ENCODE peak calls at places on chromosome 11, in eight cellular contexts. L is upper lobe of right lung, X is heart left ventricle, Q is cardiac muscle cell, D is uterus, Y is neuronal stem cell, K is A549, E is NT2/D1. A is an unnamed sample. For H3K4me1, the result is how much of the 10 kb centered on the place peaks cover.

GRCh38 chr11:111447931-111448330 is 64.3 kb downstream of the BTG4 start:
- DNase-seq in D (no peak), X (no peak), E (no peak), Q (no peak), L (no peak), Y (no peak), K (no peak), A (no peak)

GRCh38 chr11:7593476-7593875 is 79.7 kb downstream of the PPFIBP2 start:
- DNase-seq in X (no peak), E (no peak), Q (no peak), L (no peak), K (no peak), Y (no peak), D (no peak), A (no peak)

GRCh38 chr11:123546515-123546914 is 107.9 kb downstream of the SCN3B start:
- DNase-seq in E (no peak), K (peak), Q (no peak), D (no peak), L (no peak), Y (no peak), X (no peak), A (no peak)

GRCh38 chr11:31783264-31783663 is 27.9 kb downstream of the PAX6 start:
- DNase-seq in Y (no peak), D (no peak), E (no peak), X (no peak), Q (no peak), L (no peak), K (no peak), A (no peak)

GRCh38 chr11:83510530-83511449 is 224.6 kb upstream of the CCDC90B start:
- DNase-seq in L (no peak), K (no peak), D (no peak), E (no peak), Y (no peak), X (no peak), Q (no peak), A (no peak)

GRCh38 chr11:46332568-46333128 is 14.6 kb upstream of the DGKZ start:
- DNase-seq in E (no peak), X (no peak), Y (no peak), D (no peak), L (no peak), Q (peak), K (no peak), A (no peak)

GRCh38 chr11:132056689-132057088 is 686.3 kb downstream of the NTM start:
- DNase-seq in X (no peak), E (no peak), D (no peak), L (no peak), Q (no peak), Y (no peak), K (no peak), A (peak)

GRCh38 chr11:204587-205109 is 2.6 kb downstream of the BET1L start:
- DNase-seq in D (peak), E (no peak), Y (no peak), X (no peak), L (peak), Q (no peak), K (no peak), A (no peak)

GRCh38 chr11:128889657-128890213 is 1.4 kb upstream of the KCNJ5 start:
- DNase-seq in K (no peak), D (no peak), X (no peak), Q (no peak), L (no peak), Y (no peak), E (no peak), A (no peak)

GRCh38 chr11:111019931-111020381 is 225.6 kb upstream of the POU2AF2 start:
- DNase-seq in D (no peak), Q (no peak), K (no peak), E (no peak), L (no peak), X (no peak), Y (no peak), A (no peak)

GRCh38 chr11:110859240-110859835 is 147.1 kb upstream of the ARHGAP20 start:
- DNase-seq in Y (no peak), L (no peak), E (no peak), D (no peak), X (no peak), K (no peak), Q (no peak), A (no peak)

GRCh38 chr11:17876827-17877226 is 136.0 kb downstream of the SERGEF start:
- DNase-seq in Q (peak), Y (no peak), K (no peak), X (no peak), D (no peak), E (no peak), L (no peak), A (no peak)

GRCh38 chr11:118436639-118437045 is 350 bp downstream of the KMT2A start:
- DNase-seq in D (no peak), Q (peak), L (peak), E (no peak), Y (peak), K (no peak), X (peak), A (peak)

GRCh38 chr11:118792642-118793124 is 1.7 kb upstream of the DDX6 start:
- DNase-seq in L (no peak), E (peak), X (peak), Q (peak), Y (peak), D (peak), K (peak), A (peak)

GRCh38 chr11:124961972-124962609 is 8.1 kb downstream of the CCDC15 start:
- DNase-seq in Y (peak), X (no peak), D (no peak), K (peak), L (no peak), E (peak), Q (peak), A (peak)

GRCh38 chr11:74710291-74710938 is 20.8 kb downstream of the CHRDL2 start:
- DNase-seq in K (no peak), Y (no peak), Q (peak), E (no peak), X (no peak), L (no peak), D (no peak), A (no peak)

GRCh38 chr11:73267921-73268540 is 4.1 kb upstream of the P2RY6 start:
- DNase-seq in E (no peak), L (no peak), Q (no peak), X (no peak), Y (no peak), K (no peak), D (no peak), A (no peak)

GRCh38 chr11:132911186-132911585 is 621.1 kb downstream of the OPCML start:
- DNase-seq in Q (peak), X (no peak), L (no peak), Y (no peak), E (no peak), K (peak), D (no peak), A (no peak)

DNA sequence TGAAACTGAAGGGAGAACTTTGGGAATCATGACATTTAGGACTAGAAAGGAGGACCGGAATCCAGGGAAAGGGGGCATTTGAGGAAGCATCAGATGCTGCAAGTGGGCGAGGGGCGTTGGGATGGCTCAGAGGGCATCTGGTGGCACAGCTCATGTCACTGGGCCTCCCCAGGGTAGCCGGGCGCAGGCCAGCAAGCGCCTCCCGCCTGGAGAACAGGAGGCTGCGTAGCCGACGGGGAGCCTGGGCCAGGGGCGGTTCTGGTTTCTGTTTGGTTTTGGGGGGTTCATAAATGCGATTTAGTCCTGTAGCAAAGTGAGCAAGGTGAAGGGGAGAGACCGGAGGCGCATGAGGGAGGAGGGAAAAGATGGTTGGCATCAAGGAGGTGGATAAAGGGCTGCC is 443 bp upstream of the ST14 start:
- DNase-seq in Q (no peak), D (no peak), L (no peak), E (no peak), Y (no peak), X (peak), K (no peak), A (no peak)
- H3K4me1 ChIP-seq in Q (under half), D (under half), L (under half), E (under half), Y (under half), X (under half), K (under half), A (under half)

GRCh38 chr11:72136677-72137255 is 1.2 kb downstream of the FOLR3 start:
- DNase-seq in E (no peak), X (no peak), Q (no peak), K (no peak), Y (no peak), D (no peak), L (no peak), A (no peak)
- H3K4me1 ChIP-seq in E (under half), X (under half), Q (under half), K (under half), Y (under half), D (under half), L (under half), A (under half)

DNA sequence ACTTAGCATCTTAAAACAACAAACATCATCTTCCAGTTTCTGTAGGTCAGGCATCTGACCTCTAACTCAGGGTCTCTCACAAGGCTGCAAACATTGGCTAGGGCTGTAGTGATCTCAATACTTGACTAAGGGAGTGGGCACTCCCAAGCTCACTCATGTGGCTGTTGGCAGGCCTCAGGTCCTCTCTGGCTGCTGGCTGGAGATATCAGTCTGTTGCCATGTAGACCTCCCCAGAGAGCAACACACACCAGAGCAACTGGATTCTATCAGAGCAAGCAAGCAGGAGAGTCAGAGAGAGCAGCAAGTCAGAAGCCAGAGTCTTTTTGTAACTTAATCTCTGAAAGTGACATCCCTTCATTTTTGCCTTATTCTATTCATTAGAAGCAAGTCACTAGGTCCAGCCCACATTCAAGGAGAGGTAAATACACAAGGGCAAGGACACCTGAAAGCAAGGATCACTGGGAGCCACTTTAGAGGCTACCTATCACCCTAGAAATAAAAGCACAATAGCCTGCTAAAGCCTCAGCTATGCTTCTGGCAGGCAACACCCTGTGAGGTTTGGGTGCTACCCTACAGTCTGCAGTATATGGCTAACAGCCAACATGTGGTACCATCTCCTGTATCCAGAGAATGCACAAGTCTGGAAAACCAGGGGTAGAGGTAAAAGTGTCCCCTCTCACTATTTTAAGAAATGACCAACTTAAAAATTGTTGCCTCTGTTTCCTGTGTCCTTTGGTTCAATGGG is 33.5 kb upstream of the CD44 start:
- DNase-seq in X (peak), L (no peak), D (no peak), Q (peak), K (no peak), E (no peak), Y (no peak), A (no peak)
- H3K4me1 ChIP-seq in X (under half), L (under half), D (under half), Q (under half), K (under half), E (under half), Y (under half), A (under half)

GRCh38 chr11:114089748-114090147 is 30.2 kb downstream of the ZBTB16 start:
- DNase-seq in Y (no peak), K (no peak), D (no peak), X (no peak), Q (no peak), E (no peak), L (no peak), A (no peak)

GRCh38 chr11:114086394-114086793 is 26.9 kb downstream of the ZBTB16 start:
- DNase-seq in D (no peak), X (no peak), Y (no peak), K (no peak), E (no peak), Q (no peak), L (no peak), A (no peak)

GRCh38 chr11:114088836-114089235 is 29.3 kb downstream of the ZBTB16 start:
- DNase-seq in K (no peak), D (peak), E (no peak), L (no peak), Y (no peak), Q (no peak), X (no peak), A (no peak)

GRCh38 chr11:114087028-114087427 is 27.5 kb downstream of the ZBTB16 start:
- DNase-seq in X (no peak), D (no peak), L (no peak), E (no peak), Y (no peak), Q (no peak), K (no peak), A (no peak)

DNA sequence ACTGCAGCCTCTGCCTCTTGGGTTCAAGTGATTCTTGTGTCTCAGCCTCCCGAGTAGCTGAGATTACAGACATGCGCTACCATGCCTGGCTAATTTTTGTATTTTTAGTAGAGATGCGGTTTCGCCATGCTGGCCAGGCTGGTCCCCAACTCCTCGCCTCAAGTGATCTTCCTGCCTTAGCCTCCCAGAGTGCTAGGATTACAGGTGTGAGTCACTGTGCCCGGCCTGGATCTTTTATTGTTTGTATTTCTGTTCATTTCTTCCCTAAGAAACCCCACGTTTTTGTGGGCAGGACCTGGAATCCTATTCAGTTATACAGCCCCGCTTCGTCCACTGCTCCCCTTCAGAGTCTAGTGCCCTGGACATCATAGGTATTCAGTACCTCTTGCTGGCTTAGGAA is 28.7 kb downstream of the ZBTB16 start:
- DNase-seq in D (no peak), K (no peak), L (no peak), Y (no peak), X (no peak), E (no peak), Q (no peak), A (no peak)
- H3K4me1 ChIP-seq in D (under half), K (under half), L (half or more), Y (under half), X (half or more), E (under half), Q (under half), A (under half)

DNA sequence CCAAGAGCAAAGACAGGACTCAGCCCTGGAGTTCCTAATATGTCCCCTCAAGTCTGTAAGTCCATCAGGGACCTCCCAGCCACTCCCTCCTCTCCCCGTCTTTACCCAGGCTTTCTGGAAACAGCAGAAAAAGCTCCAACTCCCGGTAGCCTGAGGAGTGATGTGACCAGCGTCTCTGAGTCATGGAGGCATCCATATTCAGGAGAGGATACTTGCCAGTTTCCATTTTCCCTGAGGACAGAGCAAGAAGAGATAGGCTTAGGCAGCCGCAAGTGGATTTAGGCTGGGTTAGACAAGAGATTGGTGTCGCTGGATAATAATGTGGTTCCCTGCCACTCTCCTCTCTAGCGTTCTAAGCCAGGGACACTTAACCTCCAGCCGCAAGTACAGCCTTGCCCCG is 206.6 kb downstream of the GRIK4 start:
- DNase-seq in Q (no peak), K (no peak), Y (no peak), X (no peak), D (no peak), L (no peak), E (no peak), A (no peak)
- H3K4me1 ChIP-seq in Q (under half), K (under half), Y (under half), X (under half), D (under half), L (under half), E (under half), A (under half)

GRCh38 chr11:19711911-19712280 is 741 bp upstream of the NAV2 start:
- DNase-seq in Y (no peak), E (peak), L (no peak), D (no peak), Q (no peak), X (no peak), K (no peak), A (peak)
- H3K4me1 ChIP-seq in Y (under half), E (under half), L (under half), D (under half), Q (under half), X (under half), K (under half), A (under half)

GRCh38 chr11:76214968-76215548 is 8.8 kb upstream of the WNT11 start:
- DNase-seq in L (no peak), D (no peak), Y (no peak), X (no peak), E (no peak), K (no peak), Q (no peak), A (peak)

GRCh38 chr11:76218449-76219206 is 12.3 kb upstream of the WNT11 start:
- DNase-seq in L (no peak), Q (no peak), X (no peak), D (no peak), E (no peak), K (no peak), Y (no peak), A (no peak)

GRCh38 chr11:76215946-76216345 is 9.6 kb upstream of the WNT11 start:
- DNase-seq in X (no peak), E (no peak), Y (no peak), D (no peak), Q (no peak), L (no peak), K (no peak), A (no peak)

GRCh38 chr11:76217653-76218160 is 11.4 kb upstream of the WNT11 start:
- DNase-seq in D (no peak), Q (no peak), L (no peak), E (no peak), K (no peak), X (no peak), Y (no peak), A (no peak)

GRCh38 chr11:76216536-76217326 is 10.4 kb upstream of the WNT11 start:
- DNase-seq in L (no peak), Q (peak), E (no peak), X (no peak), D (no peak), Y (no peak), K (no peak), A (no peak)
- H3K4me1 ChIP-seq in L (under half), Q (under half), E (under half), X (under half), D (under half), Y (under half), K (under half), A (under half)

GRCh38 chr11:64268687-64269379 is 15.6 kb downstream of the BAD start:
- DNase-seq in Q (no peak), K (peak), Y (no peak), E (no peak), L (peak), D (peak), X (peak), A (peak)
- H3K4me1 ChIP-seq in Q (under half), K (under half), Y (under half), E (under half), L (under half), D (under half), X (under half), A (under half)

A was measured in SJCRH30.